ENCODE peak calls at places on chromosomes 16 and 17, in four cellular contexts. L is WTC11, G is K562, E is HepG2. X is an unnamed sample.

GRCh38 chr17:42748906-42749798 is 4.3 kb upstream of the EZH1 start:
- DNase-seq in L (no peak), G (no peak), E (no peak), X (no peak)

GRCh38 chr17:44308865-44309264 is 464 bp downstream of the RUNDC3A start:
- DNase-seq in L (no peak), G (no peak), E (no peak), X (no peak)

GRCh38 chr16:85687651-85688471 is 893 bp downstream of the GINS2 start:
- DNase-seq in L (no peak), G (no peak), E (no peak), X (no peak)

GRCh38 chr16:56961386-56961785 is 364 bp upstream of the CETP start:
- DNase-seq in L (no peak), G (no peak), E (no peak), X (no peak)

GRCh38 chr16:83205896-83206295 is 579.1 kb downstream of the CDH13 start:
- DNase-seq in L (no peak), G (no peak), E (no peak), X (no peak)

GRCh38 chr17:75238684-75239191 is 22.7 kb downstream of the GGA3 start:
- DNase-seq in L (peak; percentile 60), G (peak; percentile 69), E (peak; percentile 74), X (no peak)

GRCh38 chr16:17364319-17365210 is 106.2 kb downstream of the XYLT1 start:
- DNase-seq in L (no peak), G (no peak), E (no peak), X (no peak)

GRCh38 chr17:49992191-49992932 is 2.7 kb downstream of the DLX3 start:
- DNase-seq in L (no peak), G (no peak), E (no peak), X (no peak)

GRCh38 chr16:85123891-85124635 is 11.8 kb upstream of the CIBAR2 start:
- DNase-seq in L (peak; percentile 29), G (no peak), E (no peak), X (no peak)

GRCh38 chr17:75430159-75430748 is 24.8 kb upstream of the GRB2 start:
- DNase-seq in L (peak; percentile 50), G (peak; percentile 20), E (peak; percentile 90), X (no peak)

GRCh38 chr17:69857412-69857835 is 217.6 kb upstream of the KCNJ16 start:
- DNase-seq in L (no peak), G (peak; percentile 46), E (no peak), X (no peak)

GRCh38 chr17:43591750-43592562 is 45.8 kb upstream of the ETV4 start:
- DNase-seq in L (no peak), G (no peak), E (no peak), X (no peak)

GRCh38 chr17:77453613-77454559 is 313.1 kb downstream of the SEC14L1 start:
- DNase-seq in L (no peak), G (peak; percentile 62), E (peak; percentile 98), X (no peak)

GRCh38 chr16:17448640-17449638 is 21.8 kb downstream of the XYLT1 start:
- DNase-seq in L (no peak), G (no peak), E (no peak), X (no peak)

GRCh38 chr16:75818491-75818890 is 92.2 kb upstream of the CPHXL start:
- DNase-seq in L (no peak), G (no peak), E (no peak), X (no peak)

GRCh38 chr17:50539762-50540440 is 7.1 kb upstream of the SPATA20 start:
- DNase-seq in L (peak; percentile 59), G (peak; percentile 36), E (no peak), X (no peak)

GRCh38 chr16:49575352-49576172 is 202.0 kb downstream of the C16orf78 start:
- DNase-seq in L (peak; percentile 35), G (no peak), E (no peak), X (peak; percentile 71)

GRCh38 chr16:2852731-2853507 is 5.1 kb downstream of the PRSS22 start:
- DNase-seq in L (no peak), G (peak; percentile 56), E (no peak), X (no peak)

GRCh38 chr17:34669511-34669910 is 90.1 kb downstream of the TMEM132E start:
- DNase-seq in L (no peak), G (no peak), E (no peak), X (no peak)

GRCh38 chr17:82333279-82334171 is at the start of gene SECTM1:
- DNase-seq in L (peak; percentile 50), G (no peak), E (no peak), X (no peak)

GRCh38 chr16:30644334-30644830 is 6.4 kb upstream of the PRR14 start:
- DNase-seq in L (no peak), G (no peak), E (no peak), X (no peak)

GRCh38 chr16:56551796-56552738 is 12.8 kb upstream of the MT4 start:
- DNase-seq in L (no peak), G (no peak), E (peak; percentile 84), X (no peak)

GRCh38 chr16:11254913-11255736 is 879 bp downstream of the SOCS1 start:
- DNase-seq in L (no peak), G (peak; percentile 65), E (no peak), X (no peak)

GRCh38 chr17:76556759-76557367 is 17.0 kb downstream of the PRCD start:
- DNase-seq in L (no peak), G (no peak), E (peak; percentile 53), X (no peak)

GRCh38 chr17:76446449-76447231 is 6.3 kb downstream of the UBE2O start:
- DNase-seq in L (no peak), G (peak; percentile 44), E (peak; percentile 84), X (no peak)

GRCh38 chr16:6956511-6956910 is 376.1 kb upstream of the RBFOX1 start:
- DNase-seq in L (no peak), G (no peak), E (no peak), X (no peak)

GRCh38 chr16:85894266-85894665 is 4.7 kb upstream of the IRF8 start:
- DNase-seq in L (peak; percentile 37), G (no peak), E (peak; percentile 40), X (no peak)

GRCh38 chr17:29141484-29141835 is 38.7 kb downstream of the MYO18A start:
- DNase-seq in L (no peak), G (no peak), E (no peak), X (no peak)

GRCh38 chr17:48215583-48216139 is 108.1 kb downstream of the SNX11 start:
- DNase-seq in L (peak; percentile 49), G (peak; percentile 58), E (peak; percentile 8), X (no peak)

GRCh38 chr16:11263737-11264136 is 5.4 kb downstream of the TNP2 start:
- DNase-seq in L (no peak), G (no peak), E (no peak), X (no peak)

GRCh38 chr16:11232852-11233726 is 22.9 kb downstream of the SOCS1 start:
- DNase-seq in L (peak; percentile 56), G (peak; percentile 78), E (no peak), X (no peak)

DNA sequence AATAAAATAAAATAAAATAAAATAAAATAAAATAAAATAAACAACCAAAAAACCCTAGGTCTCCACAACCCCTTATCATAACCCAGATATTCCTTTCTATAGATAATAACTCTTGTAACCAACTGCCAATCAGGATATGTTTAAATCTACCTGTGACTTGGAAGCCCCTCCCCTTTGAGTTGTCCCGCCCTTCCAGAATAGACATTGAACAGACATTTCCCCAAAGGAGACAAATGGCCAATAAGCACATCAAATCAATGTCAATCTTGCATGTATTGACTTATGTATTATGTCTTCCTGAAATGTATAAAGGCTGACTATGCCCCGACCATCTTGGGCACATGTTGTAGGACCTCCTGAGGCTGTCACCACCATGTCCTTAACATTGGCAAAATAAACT is 1.5 kb upstream of the MAPK7 start:
- DNase-seq in L (no peak), G (no peak), E (no peak), X (no peak)
- TF ChIP-seq ETV6 in L (no peak), G (no peak), E (no peak), X (no peak)

GRCh38 chr16:46844771-46845170 is 13.8 kb upstream of the C16orf87 start:
- DNase-seq in L (no peak), G (no peak), E (no peak), X (no peak)
- TF ChIP-seq ETV6 in L (no peak), G (no peak), E (no peak), X (no peak)

GRCh38 chr17:40800381-40800780 is 622 bp upstream of the KRT28 start:
- DNase-seq in L (no peak), G (no peak), E (no peak), X (no peak)

GRCh38 chr17:40806131-40806530 is 6.4 kb upstream of the KRT28 start:
- DNase-seq in L (no peak), G (no peak), E (no peak), X (no peak)

GRCh38 chr17:40801157-40801556 is 1.4 kb upstream of the KRT28 start:
- DNase-seq in L (no peak), G (no peak), E (no peak), X (no peak)

GRCh38 chr17:40799859-40800258 is at the start of gene KRT28:
- DNase-seq in L (no peak), G (no peak), E (no peak), X (no peak)

GRCh38 chr17:40803617-40804082 is 3.9 kb upstream of the KRT28 start:
- DNase-seq in L (peak; percentile 87), G (peak; percentile 88), E (peak; percentile 77), X (no peak)
- TF ChIP-seq ETV6 in L (no peak), G (no peak), E (no peak), X (no peak)

GRCh38 chr17:55275894-55276804 is 11.4 kb downstream of the HLF start:
- DNase-seq in L (no peak), G (no peak), E (peak; percentile 74), X (no peak)
- TF ChIP-seq ETV6 in L (no peak), G (no peak), E (no peak), X (no peak)

GRCh38 chr17:80028030-80028429 is 7.6 kb downstream of the TBC1D16 start:
- DNase-seq in L (no peak), G (no peak), E (no peak), X (no peak)
- TF ChIP-seq ETV6 in L (no peak), G (no peak), E (no peak), X (no peak)